ENCODE peak calls at places on chromosomes 3 and 15, in eight cellular contexts. F is foreskin fibroblast; C is DND-41; T is stimulated activated CD8-positive, alpha-beta memory T cell treated with anti-CD3 and anti-CD28 coated beads, Interleukin-12 subunit alpha, Interleukin-12 subunit beta, amount 100 ng/mL, for 4 hours; A is sigmoid colon; B is nucleus accumbens; Q is NCI-H2171; K is A673. G is an unnamed sample.

GRCh38 chr3:176906046-176906905 is 291.0 kb downstream of the TBL1XR1 start:
- DNase-seq in T (no peak), K (peak; percentile 67), B (no peak), A (no peak), F (peak; percentile 7), C (no peak), Q (peak; percentile 82), G (no peak)

GRCh38 chr3:120114376-120114775 is 20.1 kb upstream of the GSK3B start:
- DNase-seq in K (no peak), C (no peak), T (no peak), F (no peak), A (no peak), Q (no peak), B (no peak), G (no peak)

GRCh38 chr3:188627652-188628051 is 473.7 kb downstream of the LPP start:
- DNase-seq in B (no peak), K (no peak), Q (no peak), F (peak; percentile 82), T (no peak), A (no peak), C (no peak), G (peak; percentile 27)

GRCh38 chr3:146469206-146470017 is at the start of gene PLSCR2:
- DNase-seq in A (peak; percentile 85), Q (peak; percentile 11), C (no peak), T (peak; percentile 60), B (no peak), F (no peak), K (peak; percentile 27), G (peak; percentile 31)

GRCh38 chr3:100027321-100027720 is 87.0 kb downstream of the FILIP1L start:
- DNase-seq in T (no peak), Q (no peak), F (no peak), A (no peak), K (no peak), C (no peak), B (no peak), G (no peak)

GRCh38 chr3:12479919-12480425 is 4.3 kb upstream of the TSEN2 start:
- DNase-seq in F (no peak), K (peak; percentile 64), C (peak; percentile 43), Q (no peak), B (peak; percentile 11), A (no peak), T (no peak), G (peak; percentile 65)

GRCh38 chr3:165814380-165814779 is 22.8 kb downstream of the BCHE start:
- DNase-seq in F (no peak), Q (no peak), K (no peak), T (no peak), A (no peak), B (no peak), C (no peak), G (no peak)

GRCh38 chr3:151909720-151910405 is 36.4 kb downstream of the SUCNR1 start:
- DNase-seq in Q (no peak), T (no peak), A (no peak), B (no peak), C (no peak), F (no peak), K (no peak), G (peak; percentile 35)

GRCh38 chr15:42145546-42146455 is 10.6 kb downstream of the PLA2G4F start:
- DNase-seq in A (no peak), T (no peak), F (no peak), K (no peak), B (no peak), C (no peak), Q (no peak), G (no peak)

GRCh38 chr3:149528344-149528657 is 53.8 kb downstream of the TM4SF4 start:
- DNase-seq in Q (no peak), T (no peak), F (no peak), C (no peak), B (no peak), A (no peak), K (no peak), G (no peak)

GRCh38 chr3:192082733-192083660 is 622.0 kb downstream of the PYDC2 start:
- DNase-seq in B (no peak), Q (no peak), K (no peak), A (no peak), C (no peak), T (no peak), F (no peak), G (no peak)

GRCh38 chr3:3134750-3135448 is 8.2 kb downstream of the TRNT1 start:
- DNase-seq in A (no peak), Q (no peak), T (no peak), K (no peak), B (no peak), C (no peak), F (peak; percentile 32), G (peak; percentile 15)

GRCh38 chr15:29045717-29046116 is 159.9 kb downstream of the APBA2 start:
- DNase-seq in Q (no peak), F (peak; percentile 71), B (no peak), A (no peak), T (no peak), K (no peak), C (no peak), G (no peak)

GRCh38 chr3:38022887-38023709 is 6.3 kb downstream of the PLCD1 start:
- DNase-seq in F (no peak), T (no peak), K (no peak), A (no peak), C (no peak), B (no peak), Q (no peak), G (no peak)

GRCh38 chr3:46670000-46670890 is 23.2 kb downstream of the ALS2CL start:
- DNase-seq in A (no peak), C (no peak), Q (no peak), K (no peak), F (no peak), B (no peak), T (no peak), G (no peak)

GRCh38 chr3:76900571-76900970 is 139.3 kb upstream of the ROBO2 start:
- DNase-seq in K (no peak), T (no peak), A (no peak), C (no peak), B (no peak), F (no peak), Q (no peak), G (no peak)

GRCh38 chr3:46078712-46079400 is 51.6 kb upstream of the XCR1 start:
- DNase-seq in T (peak; percentile 63), Q (peak; percentile 66), B (peak; percentile 81), K (peak; percentile 83), A (peak; percentile 95), C (peak; percentile 93), F (peak; percentile 86), G (peak; percentile 89)

GRCh38 chr3:140180603-140181002 is 245.6 kb downstream of the CLSTN2 start:
- DNase-seq in B (no peak), K (no peak), F (no peak), C (no peak), T (no peak), Q (peak; percentile 34), A (no peak), G (no peak)

GRCh38 chr3:41682996-41683395 is 278.9 kb downstream of the ULK4 start:
- DNase-seq in T (no peak), C (no peak), Q (no peak), A (no peak), B (no peak), K (no peak), F (peak; percentile 11), G (peak; percentile 69)

GRCh38 chr3:5002174-5002870 is 23.1 kb downstream of the BHLHE40 start:
- DNase-seq in K (no peak), F (no peak), A (peak; percentile 13), Q (no peak), C (peak; percentile 40), B (no peak), T (peak; percentile 45), G (no peak)

G was measured in AG08395.